ENCODE peak calls at places on chromosome 2, in nine cellular contexts. One of them, this sample, is unnamed.

GRCh38 chr2:151775057-151775740 is 40.9 kb upstream of the NEB start:
- DNase-seq in HCEC 1CT: no peak
- DNase-seq in Panc1: no peak
- DNase-seq in GM04504: peak
- DNase-seq in stomach: no peak
- DNase-seq in stimulated activated CD8-positive, alpha-beta memory T cell treated with anti-CD3 and anti-CD28 coated beads, Interleukin-4, amount 100 ng/mL, for 24 hours: no peak
- DNase-seq in germinal center: no peak
- DNase-seq in activated naive CD4-positive, alpha-beta T cell treated with anti-CD3 and anti-CD28 coated beads for 36 hours: no peak
- DNase-seq in tibial artery: no peak
- DNase-seq in this sample: no peak

GRCh38 chr2:73293534-73294171 is at the start of gene EGR4:
- DNase-seq in HCEC 1CT: peak
- DNase-seq in Panc1: no peak
- DNase-seq in GM04504: no peak
- DNase-seq in stomach: peak
- DNase-seq in stimulated activated CD8-positive, alpha-beta memory T cell treated with anti-CD3 and anti-CD28 coated beads, Interleukin-4, amount 100 ng/mL, for 24 hours: peak
- DNase-seq in germinal center: peak
- DNase-seq in activated naive CD4-positive, alpha-beta T cell treated with anti-CD3 and anti-CD28 coated beads for 36 hours: peak
- DNase-seq in tibial artery: no peak
- DNase-seq in this sample: no peak

GRCh38 chr2:172253190-172254052 is 150.7 kb upstream of the DLX2 start:
- DNase-seq in HCEC 1CT: peak
- DNase-seq in Panc1: peak
- DNase-seq in GM04504: peak
- DNase-seq in stomach: peak
- DNase-seq in stimulated activated CD8-positive, alpha-beta memory T cell treated with anti-CD3 and anti-CD28 coated beads, Interleukin-4, amount 100 ng/mL, for 24 hours: peak
- DNase-seq in germinal center: no peak
- DNase-seq in activated naive CD4-positive, alpha-beta T cell treated with anti-CD3 and anti-CD28 coated beads for 36 hours: peak
- DNase-seq in tibial artery: peak
- DNase-seq in this sample: peak

GRCh38 chr2:134762508-134762907 is 43.7 kb upstream of the TMEM163 start:
- DNase-seq in HCEC 1CT: no peak
- DNase-seq in Panc1: no peak
- DNase-seq in GM04504: no peak
- DNase-seq in stomach: no peak
- DNase-seq in stimulated activated CD8-positive, alpha-beta memory T cell treated with anti-CD3 and anti-CD28 coated beads, Interleukin-4, amount 100 ng/mL, for 24 hours: no peak
- DNase-seq in germinal center: no peak
- DNase-seq in activated naive CD4-positive, alpha-beta T cell treated with anti-CD3 and anti-CD28 coated beads for 36 hours: no peak
- DNase-seq in tibial artery: no peak
- DNase-seq in this sample: no peak

GRCh38 chr2:191927991-191928390 is 81.1 kb upstream of the CAVIN2 start:
- DNase-seq in HCEC 1CT: peak
- DNase-seq in Panc1: no peak
- DNase-seq in GM04504: no peak
- DNase-seq in stomach: no peak
- DNase-seq in stimulated activated CD8-positive, alpha-beta memory T cell treated with anti-CD3 and anti-CD28 coated beads, Interleukin-4, amount 100 ng/mL, for 24 hours: no peak
- DNase-seq in germinal center: no peak
- DNase-seq in activated naive CD4-positive, alpha-beta T cell treated with anti-CD3 and anti-CD28 coated beads for 36 hours: no peak
- DNase-seq in tibial artery: no peak
- DNase-seq in this sample: no peak

GRCh38 chr2:43848174-43848573 is 9.4 kb downstream of the ABCG8 start:
- DNase-seq in HCEC 1CT: no peak
- DNase-seq in Panc1: peak
- DNase-seq in GM04504: no peak
- DNase-seq in stomach: no peak
- DNase-seq in stimulated activated CD8-positive, alpha-beta memory T cell treated with anti-CD3 and anti-CD28 coated beads, Interleukin-4, amount 100 ng/mL, for 24 hours: no peak
- DNase-seq in germinal center: peak
- DNase-seq in activated naive CD4-positive, alpha-beta T cell treated with anti-CD3 and anti-CD28 coated beads for 36 hours: no peak
- DNase-seq in tibial artery: no peak
- DNase-seq in this sample: no peak

GRCh38 chr2:70643715-70644114 is 90.1 kb upstream of the TGFA start:
- DNase-seq in HCEC 1CT: no peak
- DNase-seq in Panc1: no peak
- DNase-seq in GM04504: no peak
- DNase-seq in stomach: no peak
- DNase-seq in stimulated activated CD8-positive, alpha-beta memory T cell treated with anti-CD3 and anti-CD28 coated beads, Interleukin-4, amount 100 ng/mL, for 24 hours: no peak
- DNase-seq in germinal center: no peak
- DNase-seq in activated naive CD4-positive, alpha-beta T cell treated with anti-CD3 and anti-CD28 coated beads for 36 hours: peak
- DNase-seq in tibial artery: no peak
- DNase-seq in this sample: no peak

GRCh38 chr2:95346236-95346737 is 49.1 kb downstream of the KCNIP3 start:
- DNase-seq in HCEC 1CT: peak
- DNase-seq in Panc1: no peak
- DNase-seq in GM04504: peak
- DNase-seq in stomach: peak
- DNase-seq in stimulated activated CD8-positive, alpha-beta memory T cell treated with anti-CD3 and anti-CD28 coated beads, Interleukin-4, amount 100 ng/mL, for 24 hours: no peak
- DNase-seq in germinal center: no peak
- DNase-seq in activated naive CD4-positive, alpha-beta T cell treated with anti-CD3 and anti-CD28 coated beads for 36 hours: no peak
- DNase-seq in tibial artery: peak
- DNase-seq in this sample: no peak

GRCh38 chr2:220215785-220216184 is 588.4 kb downstream of the SLC4A3 start:
- DNase-seq in HCEC 1CT: no peak
- DNase-seq in Panc1: no peak
- DNase-seq in GM04504: no peak
- DNase-seq in stomach: no peak
- DNase-seq in stimulated activated CD8-positive, alpha-beta memory T cell treated with anti-CD3 and anti-CD28 coated beads, Interleukin-4, amount 100 ng/mL, for 24 hours: no peak
- DNase-seq in germinal center: no peak
- DNase-seq in activated naive CD4-positive, alpha-beta T cell treated with anti-CD3 and anti-CD28 coated beads for 36 hours: no peak
- DNase-seq in tibial artery: no peak
- DNase-seq in this sample: no peak

GRCh38 chr2:226623587-226624368 is 175.8 kb downstream of the IRS1 start:
- DNase-seq in HCEC 1CT: peak
- DNase-seq in Panc1: no peak
- DNase-seq in GM04504: no peak
- DNase-seq in stomach: no peak
- DNase-seq in stimulated activated CD8-positive, alpha-beta memory T cell treated with anti-CD3 and anti-CD28 coated beads, Interleukin-4, amount 100 ng/mL, for 24 hours: no peak
- DNase-seq in germinal center: no peak
- DNase-seq in activated naive CD4-positive, alpha-beta T cell treated with anti-CD3 and anti-CD28 coated beads for 36 hours: no peak
- DNase-seq in tibial artery: no peak
- DNase-seq in this sample: no peak

GRCh38 chr2:43222472-43223146 is 3.8 kb downstream of the ZFP36L2 start:
- DNase-seq in HCEC 1CT: peak
- DNase-seq in Panc1: no peak
- DNase-seq in GM04504: no peak
- DNase-seq in stomach: no peak
- DNase-seq in stimulated activated CD8-positive, alpha-beta memory T cell treated with anti-CD3 and anti-CD28 coated beads, Interleukin-4, amount 100 ng/mL, for 24 hours: no peak
- DNase-seq in germinal center: no peak
- DNase-seq in activated naive CD4-positive, alpha-beta T cell treated with anti-CD3 and anti-CD28 coated beads for 36 hours: no peak
- DNase-seq in tibial artery: no peak
- DNase-seq in this sample: peak

GRCh38 chr2:41998789-41999470 is 48.9 kb upstream of the PKDCC start:
- DNase-seq in HCEC 1CT: no peak
- DNase-seq in Panc1: no peak
- DNase-seq in GM04504: no peak
- DNase-seq in stomach: no peak
- DNase-seq in stimulated activated CD8-positive, alpha-beta memory T cell treated with anti-CD3 and anti-CD28 coated beads, Interleukin-4, amount 100 ng/mL, for 24 hours: no peak
- DNase-seq in germinal center: no peak
- DNase-seq in activated naive CD4-positive, alpha-beta T cell treated with anti-CD3 and anti-CD28 coated beads for 36 hours: no peak
- DNase-seq in tibial artery: peak
- DNase-seq in this sample: no peak

GRCh38 chr2:218391202-218391601 is 8.5 kb upstream of the CTDSP1 start:
- DNase-seq in HCEC 1CT: no peak
- DNase-seq in Panc1: no peak
- DNase-seq in GM04504: no peak
- DNase-seq in stomach: no peak
- DNase-seq in stimulated activated CD8-positive, alpha-beta memory T cell treated with anti-CD3 and anti-CD28 coated beads, Interleukin-4, amount 100 ng/mL, for 24 hours: no peak
- DNase-seq in germinal center: no peak
- DNase-seq in activated naive CD4-positive, alpha-beta T cell treated with anti-CD3 and anti-CD28 coated beads for 36 hours: no peak
- DNase-seq in tibial artery: no peak
- DNase-seq in this sample: no peak

GRCh38 chr2:206585335-206585734 is 57.0 kb upstream of the FAM237A start:
- DNase-seq in HCEC 1CT: no peak
- DNase-seq in Panc1: no peak
- DNase-seq in GM04504: no peak
- DNase-seq in stomach: no peak
- DNase-seq in stimulated activated CD8-positive, alpha-beta memory T cell treated with anti-CD3 and anti-CD28 coated beads, Interleukin-4, amount 100 ng/mL, for 24 hours: no peak
- DNase-seq in germinal center: no peak
- DNase-seq in activated naive CD4-positive, alpha-beta T cell treated with anti-CD3 and anti-CD28 coated beads for 36 hours: no peak
- DNase-seq in tibial artery: no peak
- DNase-seq in this sample: no peak

GRCh38 chr2:166516712-166517303 is 22.8 kb upstream of the SCN7A start:
- DNase-seq in HCEC 1CT: peak
- DNase-seq in Panc1: no peak
- DNase-seq in GM04504: peak
- DNase-seq in stomach: no peak
- DNase-seq in stimulated activated CD8-positive, alpha-beta memory T cell treated with anti-CD3 and anti-CD28 coated beads, Interleukin-4, amount 100 ng/mL, for 24 hours: no peak
- DNase-seq in germinal center: no peak
- DNase-seq in activated naive CD4-positive, alpha-beta T cell treated with anti-CD3 and anti-CD28 coated beads for 36 hours: peak
- DNase-seq in tibial artery: no peak
- DNase-seq in this sample: peak

GRCh38 chr2:140630557-140630956 is 1500.3 kb downstream of the LRP1B start:
- DNase-seq in HCEC 1CT: no peak
- DNase-seq in Panc1: no peak
- DNase-seq in GM04504: no peak
- DNase-seq in stomach: no peak
- DNase-seq in stimulated activated CD8-positive, alpha-beta memory T cell treated with anti-CD3 and anti-CD28 coated beads, Interleukin-4, amount 100 ng/mL, for 24 hours: no peak
- DNase-seq in germinal center: no peak
- DNase-seq in activated naive CD4-positive, alpha-beta T cell treated with anti-CD3 and anti-CD28 coated beads for 36 hours: no peak
- DNase-seq in tibial artery: no peak
- DNase-seq in this sample: no peak

This sample was measured in DND-41.